ENCODE peak calls at places on chromosomes 11 and 22, in nine cellular contexts. A is stimulated activated CD4-positive, alpha-beta T cell treated with anti-CD3 and anti-CD28 coated beads, Interleukin-15, amount 100 ng/mL, for 24 hours; F is astrocyte of the cerebellum; L is Ammon's horn; B is DMS53; X is stimulated activated naive B cell treated with anti-CD40 and anti-IgM and Interleukin-4, amounts not matched to agents 10 μg/mL and 1 μg/mL and 100 μg/mL, for 72 hours; T is MCF 10A; G is Daoy; U is AG04450. K is an unnamed sample.

GRCh38 chr11:96082002-96082899 is 158.3 kb upstream of the MTMR2 start:
- DNase-seq in A (no peak), F (no peak), L (no peak), B (no peak), X (no peak), T (no peak), G (no peak), U (no peak), K (no peak)

GRCh38 chr22:24938741-24939341 is 7.7 kb downstream of the LHFPL7 start:
- DNase-seq in A (peak; percentile 25), F (peak; percentile 24), L (peak; percentile 37), B (peak; percentile 59), X (peak; percentile 4), T (peak; percentile 73), G (peak; percentile 47), U (no peak), K (no peak)

GRCh38 chr11:28505216-28505615 is 397.0 kb downstream of the METTL15 start:
- DNase-seq in A (no peak), F (no peak), L (no peak), B (no peak), X (no peak), T (peak; percentile 6), G (no peak), U (no peak), K (no peak)

GRCh38 chr11:13033760-13034533 is 24.8 kb downstream of the RASSF10 start:
- DNase-seq in A (no peak), F (no peak), L (no peak), B (no peak), X (no peak), T (no peak), G (no peak), U (no peak), K (no peak)

GRCh38 chr11:80285076-80285790 is 844.4 kb upstream of the TENM4 start:
- DNase-seq in A (no peak), F (peak; percentile 59), L (no peak), B (no peak), X (no peak), T (peak; percentile 17), G (no peak), U (peak; percentile 11), K (no peak)

GRCh38 chr11:75262436-75262835 is 21.9 kb downstream of the TPBGL start:
- DNase-seq in A (no peak), F (no peak), L (no peak), B (no peak), X (no peak), T (no peak), G (no peak), U (no peak), K (no peak)

GRCh38 chr22:25745341-25746011 is 3.5 kb downstream of the MYO18B start:
- DNase-seq in A (peak; percentile 39), F (no peak), L (no peak), B (no peak), X (no peak), T (peak; percentile 27), G (no peak), U (no peak), K (no peak)

GRCh38 chr11:96394773-96395172 is 5.0 kb downstream of the JRKL start:
- DNase-seq in A (no peak), F (no peak), L (no peak), B (no peak), X (no peak), T (no peak), G (no peak), U (no peak), K (no peak)

GRCh38 chr11:134686418-134686817 is 274.4 kb upstream of the B3GAT1 start:
- DNase-seq in A (no peak), F (no peak), L (no peak), B (no peak), X (no peak), T (peak; percentile 1), G (no peak), U (no peak), K (no peak)

GRCh38 chr11:38169286-38169685 is 1571.2 kb upstream of the RAG2 start:
- DNase-seq in A (no peak), F (peak; percentile 23), L (no peak), B (peak; percentile 78), X (no peak), T (peak; percentile 69), G (no peak), U (no peak), K (no peak)

GRCh38 chr22:30210235-30210831 is 36.2 kb downstream of the LIF start:
- DNase-seq in A (no peak), F (no peak), L (peak; percentile 54), B (no peak), X (no peak), T (peak; percentile 85), G (peak; percentile 96), U (no peak), K (no peak)

GRCh38 chr11:117885777-117886176 is 9.3 kb upstream of the FXYD6 start:
- DNase-seq in A (no peak), F (no peak), L (no peak), B (no peak), X (no peak), T (no peak), G (no peak), U (no peak), K (no peak)

GRCh38 chr22:22164541-22165272 is 79.9 kb upstream of the VPREB1 start:
- DNase-seq in A (no peak), F (no peak), L (no peak), B (peak; percentile 27), X (no peak), T (no peak), G (no peak), U (no peak), K (no peak)

GRCh38 chr11:12090061-12090572 is 20.3 kb upstream of the MICAL2 start:
- DNase-seq in A (no peak), F (no peak), L (no peak), B (peak; percentile 36), X (no peak), T (peak; percentile 64), G (peak; percentile 86), U (no peak), K (no peak)

GRCh38 chr11:114076974-114077373 is 17.5 kb downstream of the ZBTB16 start:
- DNase-seq in A (no peak), F (no peak), L (no peak), B (peak; percentile 71), X (no peak), T (no peak), G (no peak), U (no peak), K (no peak)

GRCh38 chr11:42806191-42806590 is 505.6 kb upstream of the API5 start:
- DNase-seq in A (no peak), F (no peak), L (no peak), B (no peak), X (no peak), T (no peak), G (no peak), U (no peak), K (no peak)

GRCh38 chr22:36816338-36816634 is 549 bp downstream of the PVALB start:
- DNase-seq in A (no peak), F (no peak), L (no peak), B (no peak), X (no peak), T (no peak), G (no peak), U (no peak), K (no peak)

GRCh38 chr11:126712017-126712625 is 288.4 kb downstream of the KIRREL3 start:
- DNase-seq in A (no peak), F (no peak), L (peak; percentile 37), B (no peak), X (no peak), T (no peak), G (no peak), U (no peak), K (no peak)

GRCh38 chr11:10348650-10349280 is 43.9 kb downstream of the ADM start:
- DNase-seq in A (no peak), F (no peak), L (no peak), B (peak; percentile 50), X (no peak), T (peak; percentile 47), G (peak; percentile 56), U (no peak), K (no peak)

GRCh38 chr11:68806931-68807844 is 34.5 kb downstream of the CPT1A start:
- DNase-seq in A (no peak), F (peak; percentile 66), L (no peak), B (no peak), X (no peak), T (peak; percentile 22), G (peak; percentile 38), U (peak; percentile 29), K (no peak)

GRCh38 chr11:8760896-8761295 is 78.3 kb downstream of the RPL27A start:
- DNase-seq in A (no peak), F (no peak), L (no peak), B (no peak), X (no peak), T (no peak), G (no peak), U (peak; percentile 36), K (no peak)

GRCh38 chr11:3009481-3009880 is 17.4 kb upstream of the NAP1L4 start:
- DNase-seq in A (no peak), F (no peak), L (no peak), B (no peak), X (no peak), T (no peak), G (no peak), U (no peak), K (no peak)

GRCh38 chr22:20159088-20159487 is 8.2 kb upstream of the CCDC188 start:
- DNase-seq in A (no peak), F (no peak), L (no peak), B (no peak), X (no peak), T (no peak), G (no peak), U (no peak), K (no peak)

GRCh38 chr11:18986744-18987143 is 47.5 kb upstream of the MRGPRX1 start:
- DNase-seq in A (no peak), F (no peak), L (no peak), B (no peak), X (no peak), T (peak; percentile 19), G (peak; percentile 30), U (no peak), K (no peak)

GRCh38 chr11:27193434-27194225 is 153.0 kb downstream of the BBOX1 start:
- DNase-seq in A (no peak), F (no peak), L (no peak), B (no peak), X (no peak), T (no peak), G (no peak), U (no peak), K (no peak)